ENCODE peak calls at places on chromosomes 11 and 22, in four cellular contexts. One of them, this sample, is unnamed.

GRCh38 chr11:25119416-25119815 is 622.6 kb downstream of the LUZP2 start:
- DNase-seq in A549: no peak
- DNase-seq in stimulated activated CD4-positive, alpha-beta T cell treated with anti-CD3 and anti-CD28 coated beads, Interleukin-12 subunit alpha, Interleukin-12 subunit beta, amount 100 ng/mL, for 48 hours: no peak
- DNase-seq in AG08396: no peak
- DNase-seq in this sample: no peak

GRCh38 chr11:9568854-9569587 is 4.4 kb upstream of the WEE1 start:
- DNase-seq in A549: peak
- DNase-seq in stimulated activated CD4-positive, alpha-beta T cell treated with anti-CD3 and anti-CD28 coated beads, Interleukin-12 subunit alpha, Interleukin-12 subunit beta, amount 100 ng/mL, for 48 hours: no peak
- DNase-seq in AG08396: peak
- DNase-seq in this sample: no peak

GRCh38 chr11:66359662-66360087 is 11.9 kb downstream of the SLC29A2 start:
- DNase-seq in A549: no peak
- DNase-seq in stimulated activated CD4-positive, alpha-beta T cell treated with anti-CD3 and anti-CD28 coated beads, Interleukin-12 subunit alpha, Interleukin-12 subunit beta, amount 100 ng/mL, for 48 hours: no peak
- DNase-seq in AG08396: peak
- DNase-seq in this sample: no peak

GRCh38 chr11:1459739-1460395 is 26.7 kb downstream of the MOB2 start:
- DNase-seq in A549: no peak
- DNase-seq in stimulated activated CD4-positive, alpha-beta T cell treated with anti-CD3 and anti-CD28 coated beads, Interleukin-12 subunit alpha, Interleukin-12 subunit beta, amount 100 ng/mL, for 48 hours: no peak
- DNase-seq in AG08396: no peak
- DNase-seq in this sample: no peak

GRCh38 chr11:34599406-34599901 is 21.4 kb upstream of the EHF start:
- DNase-seq in A549: peak
- DNase-seq in stimulated activated CD4-positive, alpha-beta T cell treated with anti-CD3 and anti-CD28 coated beads, Interleukin-12 subunit alpha, Interleukin-12 subunit beta, amount 100 ng/mL, for 48 hours: no peak
- DNase-seq in AG08396: peak
- DNase-seq in this sample: no peak

GRCh38 chr11:35540526-35540925 is 15.1 kb upstream of the PAMR1 start:
- DNase-seq in A549: no peak
- DNase-seq in stimulated activated CD4-positive, alpha-beta T cell treated with anti-CD3 and anti-CD28 coated beads, Interleukin-12 subunit alpha, Interleukin-12 subunit beta, amount 100 ng/mL, for 48 hours: no peak
- DNase-seq in AG08396: no peak
- DNase-seq in this sample: no peak

GRCh38 chr11:36131719-36132349 is 157.4 kb downstream of the COMMD9 start:
- DNase-seq in A549: no peak
- DNase-seq in stimulated activated CD4-positive, alpha-beta T cell treated with anti-CD3 and anti-CD28 coated beads, Interleukin-12 subunit alpha, Interleukin-12 subunit beta, amount 100 ng/mL, for 48 hours: no peak
- DNase-seq in AG08396: peak
- DNase-seq in this sample: peak

GRCh38 chr22:37418627-37419369 is 8.5 kb downstream of the ELFN2 start:
- DNase-seq in A549: no peak
- DNase-seq in stimulated activated CD4-positive, alpha-beta T cell treated with anti-CD3 and anti-CD28 coated beads, Interleukin-12 subunit alpha, Interleukin-12 subunit beta, amount 100 ng/mL, for 48 hours: no peak
- DNase-seq in AG08396: no peak
- DNase-seq in this sample: no peak

GRCh38 chr11:130070109-130070828 is 575 bp downstream of the APLP2 start:
- DNase-seq in A549: peak
- DNase-seq in stimulated activated CD4-positive, alpha-beta T cell treated with anti-CD3 and anti-CD28 coated beads, Interleukin-12 subunit alpha, Interleukin-12 subunit beta, amount 100 ng/mL, for 48 hours: peak
- DNase-seq in AG08396: peak
- DNase-seq in this sample: peak

GRCh38 chr11:74460481-74461154 is 6.7 kb downstream of the KCNE3 start:
- DNase-seq in A549: no peak
- DNase-seq in stimulated activated CD4-positive, alpha-beta T cell treated with anti-CD3 and anti-CD28 coated beads, Interleukin-12 subunit alpha, Interleukin-12 subunit beta, amount 100 ng/mL, for 48 hours: no peak
- DNase-seq in AG08396: peak
- DNase-seq in this sample: no peak

GRCh38 chr11:1878134-1879031 is 13.3 kb downstream of the PRR33 start:
- DNase-seq in A549: no peak
- DNase-seq in stimulated activated CD4-positive, alpha-beta T cell treated with anti-CD3 and anti-CD28 coated beads, Interleukin-12 subunit alpha, Interleukin-12 subunit beta, amount 100 ng/mL, for 48 hours: no peak
- DNase-seq in AG08396: no peak
- DNase-seq in this sample: peak

GRCh38 chr22:30649430-30650007 is 13.9 kb downstream of the SLC35E4 start:
- DNase-seq in A549: no peak
- DNase-seq in stimulated activated CD4-positive, alpha-beta T cell treated with anti-CD3 and anti-CD28 coated beads, Interleukin-12 subunit alpha, Interleukin-12 subunit beta, amount 100 ng/mL, for 48 hours: peak
- DNase-seq in AG08396: peak
- DNase-seq in this sample: peak

GRCh38 chr11:70066628-70067027 is 11.5 kb upstream of the ANO1 start:
- DNase-seq in A549: no peak
- DNase-seq in stimulated activated CD4-positive, alpha-beta T cell treated with anti-CD3 and anti-CD28 coated beads, Interleukin-12 subunit alpha, Interleukin-12 subunit beta, amount 100 ng/mL, for 48 hours: no peak
- DNase-seq in AG08396: no peak
- DNase-seq in this sample: no peak

GRCh38 chr11:65310756-65311155 is 3.9 kb upstream of the CDC42EP2 start:
- DNase-seq in A549: no peak
- DNase-seq in stimulated activated CD4-positive, alpha-beta T cell treated with anti-CD3 and anti-CD28 coated beads, Interleukin-12 subunit alpha, Interleukin-12 subunit beta, amount 100 ng/mL, for 48 hours: no peak
- DNase-seq in AG08396: no peak
- DNase-seq in this sample: no peak

GRCh38 chr22:42763965-42764480 is 43.4 kb upstream of the A4GALT start:
- DNase-seq in A549: no peak
- DNase-seq in stimulated activated CD4-positive, alpha-beta T cell treated with anti-CD3 and anti-CD28 coated beads, Interleukin-12 subunit alpha, Interleukin-12 subunit beta, amount 100 ng/mL, for 48 hours: no peak
- DNase-seq in AG08396: no peak
- DNase-seq in this sample: no peak

GRCh38 chr11:32312206-32312817 is 123.0 kb downstream of the WT1 start:
- DNase-seq in A549: peak
- DNase-seq in stimulated activated CD4-positive, alpha-beta T cell treated with anti-CD3 and anti-CD28 coated beads, Interleukin-12 subunit alpha, Interleukin-12 subunit beta, amount 100 ng/mL, for 48 hours: no peak
- DNase-seq in AG08396: no peak
- DNase-seq in this sample: no peak

GRCh38 chr11:71238285-71238875 is 14.0 kb downstream of the SHANK2 start:
- DNase-seq in A549: no peak
- DNase-seq in stimulated activated CD4-positive, alpha-beta T cell treated with anti-CD3 and anti-CD28 coated beads, Interleukin-12 subunit alpha, Interleukin-12 subunit beta, amount 100 ng/mL, for 48 hours: no peak
- DNase-seq in AG08396: no peak
- DNase-seq in this sample: no peak

GRCh38 chr11:122486793-122487495 is 168.6 kb upstream of the UBASH3B start:
- DNase-seq in A549: no peak
- DNase-seq in stimulated activated CD4-positive, alpha-beta T cell treated with anti-CD3 and anti-CD28 coated beads, Interleukin-12 subunit alpha, Interleukin-12 subunit beta, amount 100 ng/mL, for 48 hours: no peak
- DNase-seq in AG08396: no peak
- DNase-seq in this sample: no peak

GRCh38 chr22:39949964-39950737 is 10.0 kb upstream of the TMA7B start:
- DNase-seq in A549: no peak
- DNase-seq in stimulated activated CD4-positive, alpha-beta T cell treated with anti-CD3 and anti-CD28 coated beads, Interleukin-12 subunit alpha, Interleukin-12 subunit beta, amount 100 ng/mL, for 48 hours: no peak
- DNase-seq in AG08396: no peak
- DNase-seq in this sample: no peak

GRCh38 chr22:46036558-46037408 is 59.8 kb upstream of the WNT7B start:
- DNase-seq in A549: peak
- DNase-seq in stimulated activated CD4-positive, alpha-beta T cell treated with anti-CD3 and anti-CD28 coated beads, Interleukin-12 subunit alpha, Interleukin-12 subunit beta, amount 100 ng/mL, for 48 hours: no peak
- DNase-seq in AG08396: no peak
- DNase-seq in this sample: no peak

GRCh38 chr11:57638811-57639320 is 10.8 kb downstream of the YPEL4 start:
- DNase-seq in A549: no peak
- DNase-seq in stimulated activated CD4-positive, alpha-beta T cell treated with anti-CD3 and anti-CD28 coated beads, Interleukin-12 subunit alpha, Interleukin-12 subunit beta, amount 100 ng/mL, for 48 hours: no peak
- DNase-seq in AG08396: peak
- DNase-seq in this sample: no peak

GRCh38 chr11:64809781-64810241 is 540 bp downstream of the MEN1 start:
- DNase-seq in A549: peak
- DNase-seq in stimulated activated CD4-positive, alpha-beta T cell treated with anti-CD3 and anti-CD28 coated beads, Interleukin-12 subunit alpha, Interleukin-12 subunit beta, amount 100 ng/mL, for 48 hours: no peak
- DNase-seq in AG08396: peak
- DNase-seq in this sample: no peak

GRCh38 chr11:33324211-33324985 is 67.2 kb downstream of the HIPK3 start:
- DNase-seq in A549: no peak
- DNase-seq in stimulated activated CD4-positive, alpha-beta T cell treated with anti-CD3 and anti-CD28 coated beads, Interleukin-12 subunit alpha, Interleukin-12 subunit beta, amount 100 ng/mL, for 48 hours: no peak
- DNase-seq in AG08396: no peak
- DNase-seq in this sample: no peak

GRCh38 chr22:31103899-31104694 is 3.3 kb downstream of the SELENOM start:
- DNase-seq in A549: no peak
- DNase-seq in stimulated activated CD4-positive, alpha-beta T cell treated with anti-CD3 and anti-CD28 coated beads, Interleukin-12 subunit alpha, Interleukin-12 subunit beta, amount 100 ng/mL, for 48 hours: no peak
- DNase-seq in AG08396: no peak
- DNase-seq in this sample: no peak

GRCh38 chr22:30968015-30968923 is at the start of gene MORC2:
- DNase-seq in A549: peak
- DNase-seq in stimulated activated CD4-positive, alpha-beta T cell treated with anti-CD3 and anti-CD28 coated beads, Interleukin-12 subunit alpha, Interleukin-12 subunit beta, amount 100 ng/mL, for 48 hours: no peak
- DNase-seq in AG08396: no peak
- DNase-seq in this sample: peak

GRCh38 chr11:135004495-135004894 is 592.5 kb upstream of the B3GAT1 start:
- DNase-seq in A549: no peak
- DNase-seq in stimulated activated CD4-positive, alpha-beta T cell treated with anti-CD3 and anti-CD28 coated beads, Interleukin-12 subunit alpha, Interleukin-12 subunit beta, amount 100 ng/mL, for 48 hours: no peak
- DNase-seq in AG08396: no peak
- DNase-seq in this sample: no peak

GRCh38 chr11:33329705-33330329 is 72.6 kb downstream of the HIPK3 start:
- DNase-seq in A549: peak
- DNase-seq in stimulated activated CD4-positive, alpha-beta T cell treated with anti-CD3 and anti-CD28 coated beads, Interleukin-12 subunit alpha, Interleukin-12 subunit beta, amount 100 ng/mL, for 48 hours: peak
- DNase-seq in AG08396: peak
- DNase-seq in this sample: no peak

GRCh38 chr22:25623310-25623734 is 58.8 kb downstream of the GRK3 start:
- DNase-seq in A549: no peak
- DNase-seq in stimulated activated CD4-positive, alpha-beta T cell treated with anti-CD3 and anti-CD28 coated beads, Interleukin-12 subunit alpha, Interleukin-12 subunit beta, amount 100 ng/mL, for 48 hours: no peak
- DNase-seq in AG08396: no peak
- DNase-seq in this sample: no peak

GRCh38 chr22:41022470-41023298 is 69.7 kb upstream of the EP300 start:
- DNase-seq in A549: peak
- DNase-seq in stimulated activated CD4-positive, alpha-beta T cell treated with anti-CD3 and anti-CD28 coated beads, Interleukin-12 subunit alpha, Interleukin-12 subunit beta, amount 100 ng/mL, for 48 hours: peak
- DNase-seq in AG08396: peak
- DNase-seq in this sample: peak

GRCh38 chr22:27120036-27120435 is 462.6 kb downstream of the MIAT start:
- DNase-seq in A549: no peak
- DNase-seq in stimulated activated CD4-positive, alpha-beta T cell treated with anti-CD3 and anti-CD28 coated beads, Interleukin-12 subunit alpha, Interleukin-12 subunit beta, amount 100 ng/mL, for 48 hours: no peak
- DNase-seq in AG08396: no peak
- DNase-seq in this sample: no peak

GRCh38 chr11:100777118-100777517 is 90.0 kb downstream of the ARHGAP42 start:
- DNase-seq in A549: peak
- DNase-seq in stimulated activated CD4-positive, alpha-beta T cell treated with anti-CD3 and anti-CD28 coated beads, Interleukin-12 subunit alpha, Interleukin-12 subunit beta, amount 100 ng/mL, for 48 hours: no peak
- DNase-seq in AG08396: no peak
- DNase-seq in this sample: no peak

GRCh38 chr11:94790771-94791180 is 22.6 kb downstream of the AMOTL1 start:
- DNase-seq in A549: no peak
- DNase-seq in stimulated activated CD4-positive, alpha-beta T cell treated with anti-CD3 and anti-CD28 coated beads, Interleukin-12 subunit alpha, Interleukin-12 subunit beta, amount 100 ng/mL, for 48 hours: no peak
- DNase-seq in AG08396: no peak
- DNase-seq in this sample: no peak

GRCh38 chr22:48898524-48899377 is 928.9 kb downstream of the BRD1 start:
- DNase-seq in A549: no peak
- DNase-seq in stimulated activated CD4-positive, alpha-beta T cell treated with anti-CD3 and anti-CD28 coated beads, Interleukin-12 subunit alpha, Interleukin-12 subunit beta, amount 100 ng/mL, for 48 hours: no peak
- DNase-seq in AG08396: no peak
- DNase-seq in this sample: no peak

GRCh38 chr22:39839917-39840510 is 53.5 kb downstream of the ENTHD1 start:
- DNase-seq in A549: no peak
- DNase-seq in stimulated activated CD4-positive, alpha-beta T cell treated with anti-CD3 and anti-CD28 coated beads, Interleukin-12 subunit alpha, Interleukin-12 subunit beta, amount 100 ng/mL, for 48 hours: peak
- DNase-seq in AG08396: no peak
- DNase-seq in this sample: peak

This sample was measured in GM12891.